ENCODE peak calls at places on chromosomes 11 and 22, in four cellular contexts. E is HL-60, Q is uterus, G is choroid plexus epithelial cell. R is an unnamed sample.

GRCh38 chr11:65435981-65436411 is 13.4 kb downstream of the NEAT1 start:
- DNase-seq in E (no peak), Q (peak), G (peak), R (no peak)

GRCh38 chr22:39457546-39458442 is 982 bp downstream of the MGAT3 start:
- DNase-seq in E (no peak), Q (no peak), G (no peak), R (no peak)

GRCh38 chr11:16785520-16786128 is 47.2 kb downstream of the C11orf58 start:
- DNase-seq in E (peak), Q (peak), G (peak), R (no peak)

GRCh38 chr11:17693531-17693930 is 25.8 kb upstream of the MYOD1 start:
- DNase-seq in E (no peak), Q (no peak), G (no peak), R (no peak)

GRCh38 chr22:40419718-40420117 is 49.3 kb downstream of the SGSM3 start:
- DNase-seq in E (no peak), Q (no peak), G (no peak), R (no peak)

GRCh38 chr11:128476031-128476430 is 111.3 kb downstream of the ETS1 start:
- DNase-seq in E (no peak), Q (no peak), G (no peak), R (no peak)

GRCh38 chr11:75263944-75264349 is 23.4 kb downstream of the TPBGL start:
- DNase-seq in E (peak), Q (peak), G (peak), R (peak)

GRCh38 chr11:11584937-11585336 is 36.9 kb downstream of the GALNT18 start:
- DNase-seq in E (no peak), Q (no peak), G (peak), R (no peak)

GRCh38 chr11:34650528-34650927 is 29.6 kb downstream of the EHF start:
- DNase-seq in E (peak), Q (no peak), G (peak), R (no peak)

GRCh38 chr22:32352681-32353080 is 5.0 kb upstream of the RFPL3 start:
- DNase-seq in E (no peak), Q (no peak), G (no peak), R (no peak)

GRCh38 chr22:32353292-32353691 is 4.4 kb upstream of the RFPL3 start:
- DNase-seq in E (no peak), Q (no peak), G (no peak), R (no peak)

GRCh38 chr22:32354360-32355351 is 3.0 kb upstream of the RFPL3 start:
- DNase-seq in E (no peak), Q (no peak), G (peak), R (no peak)

GRCh38 chr22:32353840-32354239 is 3.8 kb upstream of the RFPL3 start:
- DNase-seq in E (no peak), Q (no peak), G (no peak), R (no peak)

GRCh38 chr22:32355760-32356159 is 1.9 kb upstream of the RFPL3 start:
- DNase-seq in E (no peak), Q (no peak), G (peak), R (no peak)
- TF ChIP-seq CTCF in E (no peak), Q (no peak), G (peak), R (peak)

GRCh38 chr11:76380977-76381719 is at the start of the genes GVQW3 and THAP12:
- DNase-seq in E (peak), Q (peak), G (peak), R (peak)

GRCh38 chr11:76379811-76380160 is 1.1 kb downstream of the THAP12 start:
- DNase-seq in E (no peak), Q (no peak), G (no peak), R (no peak)

GRCh38 chr11:76385903-76386302 is 4.8 kb downstream of the GVQW3 start:
- DNase-seq in E (no peak), Q (no peak), G (no peak), R (peak)

GRCh38 chr11:76380161-76380976 is 563 bp downstream of the THAP12 start:
- DNase-seq in E (peak), Q (no peak), G (peak), R (no peak)

GRCh38 chr11:76382209-76382608 is 1.1 kb downstream of the GVQW3 start:
- DNase-seq in E (no peak), Q (no peak), G (no peak), R (no peak)
- H3K4me3 ChIP-seq in E (no peak), Q (peak), G (no peak), R (peak)

GRCh38 chr11:132395434-132395833 is 1025.0 kb downstream of the NTM start:
- DNase-seq in E (no peak), Q (no peak), G (no peak), R (no peak)

GRCh38 chr11:132402056-132402684 is 1031.8 kb downstream of the NTM start:
- DNase-seq in E (peak), Q (no peak), G (peak), R (no peak)

GRCh38 chr11:132396318-132396717 is 1025.9 kb downstream of the NTM start:
- DNase-seq in E (no peak), Q (no peak), G (no peak), R (no peak)
- TF ChIP-seq CTCF in E (no peak), Q (no peak), G (no peak), R (no peak)

DNA sequence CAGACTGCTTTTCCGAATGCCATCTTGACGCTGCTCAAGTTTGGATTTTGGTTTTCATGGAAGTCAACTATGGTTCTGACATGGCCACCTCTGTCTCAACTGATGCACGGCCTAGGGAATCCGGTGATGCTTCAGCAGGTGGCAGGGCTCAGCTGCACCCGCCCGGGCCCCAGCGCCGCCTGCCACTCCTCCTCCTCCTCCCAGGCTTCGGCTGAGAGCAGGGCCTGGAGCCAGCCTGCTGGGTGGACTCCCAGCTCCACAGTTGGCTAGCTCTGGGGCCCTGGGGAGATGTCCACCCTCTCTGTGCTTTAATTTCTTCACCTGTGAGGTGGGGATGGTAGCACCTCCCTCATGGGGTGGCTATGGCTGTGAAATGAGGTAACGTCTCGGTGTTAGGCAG is 20.3 kb upstream of the NFAM1 start:
- DNase-seq in E (no peak), Q (no peak), G (no peak), R (no peak)
- H3K4me3 ChIP-seq in E (no peak), Q (no peak), G (no peak), R (no peak)

R was measured in epithelial cell of proximal tubule.